ENCODE peak calls at places on chromosome 4, in six cellular contexts. B is foreskin fibroblast; U is T-helper 2 cell treated with Interferon-gamma antibody and Interleukin-4, amounts not matched to agents 5 μg/mL and 100 μg/mL, for 36 hours; W is cardiac fibroblast; K is Peyer's patch; F is AG20443. M is an unnamed sample.

GRCh38 chr4:160514126-160514525 is 1411.2 kb downstream of the RAPGEF2 start:
- DNase-seq in U (no peak), K (no peak), B (no peak), F (no peak), W (no peak), M (no peak)

GRCh38 chr4:110970642-110971041 is 347.8 kb upstream of the PITX2 start:
- DNase-seq in B (peak), U (no peak), F (peak), W (peak), K (peak), M (peak)

GRCh38 chr4:144967161-144967560 is 130.8 kb downstream of the ANAPC10 start:
- DNase-seq in U (no peak), B (no peak), K (no peak), W (no peak), F (no peak), M (no peak)

GRCh38 chr4:88028961-88029360 is 21.5 kb downstream of the PKD2 start:
- DNase-seq in U (no peak), K (no peak), B (no peak), W (no peak), F (no peak), M (no peak)

GRCh38 chr4:172963498-172964294 is 204.9 kb upstream of the GALNT7 start:
- DNase-seq in U (no peak), B (no peak), F (no peak), K (no peak), W (no peak), M (no peak)

GRCh38 chr4:185142563-185142910 is 529 bp upstream of the SLC25A4 start:
- DNase-seq in W (no peak), U (no peak), F (no peak), B (no peak), K (no peak), M (no peak)

GRCh38 chr4:40232610-40233009 is 35.8 kb downstream of the RHOH start:
- DNase-seq in F (no peak), W (no peak), B (no peak), U (no peak), K (no peak), M (no peak)

GRCh38 chr4:77433102-77433733 is 172.4 kb upstream of the CXCL13 start:
- DNase-seq in B (no peak), W (peak), U (peak), F (peak), K (no peak), M (peak)

GRCh38 chr4:11426003-11426402 is 2.7 kb downstream of the HS3ST1 start:
- DNase-seq in B (no peak), U (no peak), W (no peak), K (no peak), F (no peak), M (no peak)

GRCh38 chr4:16140520-16141249 is 56.9 kb upstream of the PROM1 start:
- DNase-seq in B (peak), F (peak), W (peak), U (no peak), K (no peak), M (peak)

GRCh38 chr4:41594439-41594838 is 56.5 kb downstream of the LIMCH1 start:
- DNase-seq in B (no peak), K (no peak), F (no peak), W (no peak), U (no peak), M (peak)

GRCh38 chr4:128810331-128810870 is 901 bp downstream of the JADE1 start:
- DNase-seq in U (peak), B (peak), F (peak), K (no peak), W (peak), M (no peak)

GRCh38 chr4:184807261-184807660 is 18.5 kb downstream of the ACSL1 start:
- DNase-seq in F (no peak), U (no peak), K (no peak), W (no peak), B (no peak), M (no peak)

GRCh38 chr4:56641494-56642051 is 39.5 kb downstream of the HOPX start:
- DNase-seq in U (no peak), B (peak), K (no peak), F (peak), W (peak), M (peak)

GRCh38 chr4:174284181-174284886 is 623 bp downstream of the CEP44 start:
- DNase-seq in W (peak), U (no peak), K (no peak), B (peak), F (peak), M (peak)

M was measured in AG10803.